ENCODE peak calls at places on chromosomes 7 and 10, in seven cellular contexts. One of them, this sample, is unnamed.

GRCh38 chr7:155188357-155188756 is 109.3 kb upstream of the INSIG1 start:
- ATAC-seq in heart right ventricle: no peak
- ATAC-seq in activated T-helper 17 cell treated with anti-CD3 and anti-CD28 coated beads, Interleukin-2, amount 50 U/mL, for 72 hours: peak; percentile 69
- ATAC-seq in mucosa of descending colon: no peak
- ATAC-seq in stimulated activated naive B cell treated with anti-CD40 and anti-IgM and Interleukin-4, amounts not matched to agents 10 μg/mL and 1 μg/mL and 100 μg/mL, for 72 hours: peak; percentile 36
- ATAC-seq in heart left ventricle: no peak
- ATAC-seq in HepG2: no peak
- ATAC-seq in this sample: no peak

GRCh38 chr10:131928248-131929095 is 27.7 kb downstream of the PPP2R2D start:
- ATAC-seq in heart right ventricle: peak; percentile 16
- ATAC-seq in activated T-helper 17 cell treated with anti-CD3 and anti-CD28 coated beads, Interleukin-2, amount 50 U/mL, for 72 hours: peak; percentile 93
- ATAC-seq in mucosa of descending colon: no peak
- ATAC-seq in stimulated activated naive B cell treated with anti-CD40 and anti-IgM and Interleukin-4, amounts not matched to agents 10 μg/mL and 1 μg/mL and 100 μg/mL, for 72 hours: peak; percentile 98
- ATAC-seq in heart left ventricle: no peak
- ATAC-seq in HepG2: no peak
- ATAC-seq in this sample: no peak

GRCh38 chr10:3806603-3807002 is 21.6 kb upstream of the KLF6 start:
- ATAC-seq in heart right ventricle: peak; percentile 6
- ATAC-seq in activated T-helper 17 cell treated with anti-CD3 and anti-CD28 coated beads, Interleukin-2, amount 50 U/mL, for 72 hours: peak; percentile 25
- ATAC-seq in mucosa of descending colon: peak; percentile 71
- ATAC-seq in stimulated activated naive B cell treated with anti-CD40 and anti-IgM and Interleukin-4, amounts not matched to agents 10 μg/mL and 1 μg/mL and 100 μg/mL, for 72 hours: no peak
- ATAC-seq in heart left ventricle: no peak
- ATAC-seq in HepG2: no peak
- ATAC-seq in this sample: no peak

GRCh38 chr10:70688828-70689227 is 16.5 kb downstream of the ADAMTS14 start:
- ATAC-seq in heart right ventricle: no peak
- ATAC-seq in activated T-helper 17 cell treated with anti-CD3 and anti-CD28 coated beads, Interleukin-2, amount 50 U/mL, for 72 hours: no peak
- ATAC-seq in mucosa of descending colon: no peak
- ATAC-seq in stimulated activated naive B cell treated with anti-CD40 and anti-IgM and Interleukin-4, amounts not matched to agents 10 μg/mL and 1 μg/mL and 100 μg/mL, for 72 hours: no peak
- ATAC-seq in heart left ventricle: no peak
- ATAC-seq in HepG2: no peak
- ATAC-seq in this sample: no peak

GRCh38 chr7:102469351-102469971 is 4.7 kb downstream of the LRWD1 start:
- ATAC-seq in heart right ventricle: no peak
- ATAC-seq in activated T-helper 17 cell treated with anti-CD3 and anti-CD28 coated beads, Interleukin-2, amount 50 U/mL, for 72 hours: no peak
- ATAC-seq in mucosa of descending colon: no peak
- ATAC-seq in stimulated activated naive B cell treated with anti-CD40 and anti-IgM and Interleukin-4, amounts not matched to agents 10 μg/mL and 1 μg/mL and 100 μg/mL, for 72 hours: no peak
- ATAC-seq in heart left ventricle: no peak
- ATAC-seq in HepG2: no peak
- ATAC-seq in this sample: no peak

GRCh38 chr7:148419856-148420508 is 170.6 kb upstream of the C7orf33 start:
- ATAC-seq in heart right ventricle: no peak
- ATAC-seq in activated T-helper 17 cell treated with anti-CD3 and anti-CD28 coated beads, Interleukin-2, amount 50 U/mL, for 72 hours: peak; percentile 68
- ATAC-seq in mucosa of descending colon: no peak
- ATAC-seq in stimulated activated naive B cell treated with anti-CD40 and anti-IgM and Interleukin-4, amounts not matched to agents 10 μg/mL and 1 μg/mL and 100 μg/mL, for 72 hours: peak; percentile 68
- ATAC-seq in heart left ventricle: no peak
- ATAC-seq in HepG2: no peak
- ATAC-seq in this sample: no peak

GRCh38 chr7:101125989-101126650 is 784 bp upstream of the SERPINE1 start:
- ATAC-seq in heart right ventricle: peak; percentile 53
- ATAC-seq in activated T-helper 17 cell treated with anti-CD3 and anti-CD28 coated beads, Interleukin-2, amount 50 U/mL, for 72 hours: peak; percentile 31
- ATAC-seq in mucosa of descending colon: peak; percentile 19
- ATAC-seq in stimulated activated naive B cell treated with anti-CD40 and anti-IgM and Interleukin-4, amounts not matched to agents 10 μg/mL and 1 μg/mL and 100 μg/mL, for 72 hours: peak; percentile 65
- ATAC-seq in heart left ventricle: peak; percentile 61
- ATAC-seq in HepG2: peak; percentile 56
- ATAC-seq in this sample: peak; percentile 16

GRCh38 chr7:110681941-110682340 is 409.0 kb upstream of the LRRN3 start:
- ATAC-seq in heart right ventricle: peak; percentile 76
- ATAC-seq in activated T-helper 17 cell treated with anti-CD3 and anti-CD28 coated beads, Interleukin-2, amount 50 U/mL, for 72 hours: no peak
- ATAC-seq in mucosa of descending colon: no peak
- ATAC-seq in stimulated activated naive B cell treated with anti-CD40 and anti-IgM and Interleukin-4, amounts not matched to agents 10 μg/mL and 1 μg/mL and 100 μg/mL, for 72 hours: no peak
- ATAC-seq in heart left ventricle: no peak
- ATAC-seq in HepG2: no peak
- ATAC-seq in this sample: no peak

GRCh38 chr7:148624735-148625134 is 34.2 kb downstream of the C7orf33 start:
- ATAC-seq in heart right ventricle: no peak
- ATAC-seq in activated T-helper 17 cell treated with anti-CD3 and anti-CD28 coated beads, Interleukin-2, amount 50 U/mL, for 72 hours: peak; percentile 64
- ATAC-seq in mucosa of descending colon: no peak
- ATAC-seq in stimulated activated naive B cell treated with anti-CD40 and anti-IgM and Interleukin-4, amounts not matched to agents 10 μg/mL and 1 μg/mL and 100 μg/mL, for 72 hours: no peak
- ATAC-seq in heart left ventricle: no peak
- ATAC-seq in HepG2: no peak
- ATAC-seq in this sample: no peak

GRCh38 chr10:92834331-92834730 is 14.0 kb upstream of the EXOC6 start:
- ATAC-seq in heart right ventricle: no peak
- ATAC-seq in activated T-helper 17 cell treated with anti-CD3 and anti-CD28 coated beads, Interleukin-2, amount 50 U/mL, for 72 hours: no peak
- ATAC-seq in mucosa of descending colon: no peak
- ATAC-seq in stimulated activated naive B cell treated with anti-CD40 and anti-IgM and Interleukin-4, amounts not matched to agents 10 μg/mL and 1 μg/mL and 100 μg/mL, for 72 hours: no peak
- ATAC-seq in heart left ventricle: no peak
- ATAC-seq in HepG2: no peak
- ATAC-seq in this sample: no peak

GRCh38 chr7:80705164-80705781 is 66.8 kb downstream of the CD36 start:
- ATAC-seq in heart right ventricle: no peak
- ATAC-seq in activated T-helper 17 cell treated with anti-CD3 and anti-CD28 coated beads, Interleukin-2, amount 50 U/mL, for 72 hours: no peak
- ATAC-seq in mucosa of descending colon: peak; percentile 31
- ATAC-seq in stimulated activated naive B cell treated with anti-CD40 and anti-IgM and Interleukin-4, amounts not matched to agents 10 μg/mL and 1 μg/mL and 100 μg/mL, for 72 hours: no peak
- ATAC-seq in heart left ventricle: no peak
- ATAC-seq in HepG2: no peak
- ATAC-seq in this sample: no peak

GRCh38 chr7:98251844-98252639 is at the start of gene TECPR1:
- ATAC-seq in heart right ventricle: peak; percentile 99
- ATAC-seq in activated T-helper 17 cell treated with anti-CD3 and anti-CD28 coated beads, Interleukin-2, amount 50 U/mL, for 72 hours: peak; percentile 97
- ATAC-seq in mucosa of descending colon: peak; percentile 95
- ATAC-seq in stimulated activated naive B cell treated with anti-CD40 and anti-IgM and Interleukin-4, amounts not matched to agents 10 μg/mL and 1 μg/mL and 100 μg/mL, for 72 hours: peak; percentile 99
- ATAC-seq in heart left ventricle: peak; percentile 98
- ATAC-seq in HepG2: peak; percentile 98
- ATAC-seq in this sample: peak; percentile 100

GRCh38 chr7:38413784-38414183 is 140.3 kb upstream of the TARP start:
- ATAC-seq in heart right ventricle: no peak
- ATAC-seq in activated T-helper 17 cell treated with anti-CD3 and anti-CD28 coated beads, Interleukin-2, amount 50 U/mL, for 72 hours: peak; percentile 14
- ATAC-seq in mucosa of descending colon: no peak
- ATAC-seq in stimulated activated naive B cell treated with anti-CD40 and anti-IgM and Interleukin-4, amounts not matched to agents 10 μg/mL and 1 μg/mL and 100 μg/mL, for 72 hours: peak; percentile 96
- ATAC-seq in heart left ventricle: no peak
- ATAC-seq in HepG2: no peak
- ATAC-seq in this sample: no peak

GRCh38 chr10:87531908-87532622 is 27.4 kb downstream of the MINPP1 start:
- ATAC-seq in heart right ventricle: peak; percentile 63
- ATAC-seq in activated T-helper 17 cell treated with anti-CD3 and anti-CD28 coated beads, Interleukin-2, amount 50 U/mL, for 72 hours: no peak
- ATAC-seq in mucosa of descending colon: peak; percentile 49
- ATAC-seq in stimulated activated naive B cell treated with anti-CD40 and anti-IgM and Interleukin-4, amounts not matched to agents 10 μg/mL and 1 μg/mL and 100 μg/mL, for 72 hours: no peak
- ATAC-seq in heart left ventricle: peak; percentile 79
- ATAC-seq in HepG2: no peak
- ATAC-seq in this sample: peak; percentile 86

GRCh38 chr10:92291921-92292860 is 1.2 kb downstream of the MARCHF5 start:
- ATAC-seq in heart right ventricle: peak; percentile 12
- ATAC-seq in activated T-helper 17 cell treated with anti-CD3 and anti-CD28 coated beads, Interleukin-2, amount 50 U/mL, for 72 hours: peak; percentile 15
- ATAC-seq in mucosa of descending colon: no peak
- ATAC-seq in stimulated activated naive B cell treated with anti-CD40 and anti-IgM and Interleukin-4, amounts not matched to agents 10 μg/mL and 1 μg/mL and 100 μg/mL, for 72 hours: no peak
- ATAC-seq in heart left ventricle: no peak
- ATAC-seq in HepG2: no peak
- ATAC-seq in this sample: no peak

GRCh38 chr7:50396856-50397255 is 53.3 kb downstream of the FIGNL1 start:
- ATAC-seq in heart right ventricle: no peak
- ATAC-seq in activated T-helper 17 cell treated with anti-CD3 and anti-CD28 coated beads, Interleukin-2, amount 50 U/mL, for 72 hours: peak; percentile 57
- ATAC-seq in mucosa of descending colon: no peak
- ATAC-seq in stimulated activated naive B cell treated with anti-CD40 and anti-IgM and Interleukin-4, amounts not matched to agents 10 μg/mL and 1 μg/mL and 100 μg/mL, for 72 hours: no peak
- ATAC-seq in heart left ventricle: no peak
- ATAC-seq in HepG2: no peak
- ATAC-seq in this sample: no peak

GRCh38 chr10:114073787-114074186 is 30.1 kb downstream of the ADRB1 start:
- ATAC-seq in heart right ventricle: no peak
- ATAC-seq in activated T-helper 17 cell treated with anti-CD3 and anti-CD28 coated beads, Interleukin-2, amount 50 U/mL, for 72 hours: no peak
- ATAC-seq in mucosa of descending colon: peak; percentile 52
- ATAC-seq in stimulated activated naive B cell treated with anti-CD40 and anti-IgM and Interleukin-4, amounts not matched to agents 10 μg/mL and 1 μg/mL and 100 μg/mL, for 72 hours: peak; percentile 65
- ATAC-seq in heart left ventricle: no peak
- ATAC-seq in HepG2: no peak
- ATAC-seq in this sample: no peak

GRCh38 chr10:20215547-20216152 is 399.4 kb downstream of the PLXDC2 start:
- ATAC-seq in heart right ventricle: no peak
- ATAC-seq in activated T-helper 17 cell treated with anti-CD3 and anti-CD28 coated beads, Interleukin-2, amount 50 U/mL, for 72 hours: no peak
- ATAC-seq in mucosa of descending colon: no peak
- ATAC-seq in stimulated activated naive B cell treated with anti-CD40 and anti-IgM and Interleukin-4, amounts not matched to agents 10 μg/mL and 1 μg/mL and 100 μg/mL, for 72 hours: no peak
- ATAC-seq in heart left ventricle: no peak
- ATAC-seq in HepG2: no peak
- ATAC-seq in this sample: no peak